ENCODE peak calls at places on chromosomes 12 and 14, in ten cellular contexts. W is fibroblast of lung, R is lower leg skin, X is AG04449, F is A673, L is psoas muscle, M is neural progenitor cell, E is cardiac muscle cell, U is nephron progenitor cell, O is omental fat pad. Q is an unnamed sample.

GRCh38 chr14:51328942-51329350 is 88.9 kb downstream of the TMX1 start:
- DNase-seq in L (no peak), F (no peak), E (no peak), M (no peak), R (no peak), O (no peak), X (no peak), W (peak), U (no peak), Q (no peak)

GRCh38 chr12:116783503-116784237 is 45.6 kb downstream of the RNFT2 start:
- DNase-seq in F (no peak), L (no peak), X (no peak), M (no peak), R (no peak), U (no peak), W (no peak), O (no peak), E (no peak), Q (no peak)

GRCh38 chr12:121404734-121405133 is 4.8 kb downstream of the RNF34 start:
- DNase-seq in F (peak), R (no peak), L (no peak), W (no peak), E (peak), U (no peak), X (no peak), M (no peak), O (no peak), Q (no peak)

GRCh38 chr14:51093371-51094281 is 1.3 kb downstream of the TRIM9 start:
- DNase-seq in F (peak), M (peak), E (peak), R (peak), O (no peak), U (peak), X (no peak), W (peak), L (no peak), Q (no peak)

GRCh38 chr12:123102781-123103503 is 47.9 kb downstream of the PITPNM2 start:
- DNase-seq in L (no peak), R (no peak), W (no peak), M (no peak), X (no peak), F (no peak), O (no peak), E (no peak), U (no peak), Q (no peak)

GRCh38 chr12:12194206-12194605 is 72.6 kb downstream of the LRP6 start:
- DNase-seq in E (no peak), F (peak), W (peak), R (no peak), X (no peak), O (no peak), M (no peak), U (no peak), L (no peak), Q (no peak)

GRCh38 chr14:67447033-67447381 is 35.0 kb upstream of the PLEK2 start:
- DNase-seq in E (no peak), R (no peak), O (no peak), U (no peak), M (no peak), X (no peak), W (no peak), F (no peak), L (no peak), Q (no peak)

GRCh38 chr12:94636462-94637085 is 13.8 kb downstream of the TMCC3 start:
- DNase-seq in O (no peak), E (no peak), W (no peak), L (peak), F (no peak), U (peak), R (no peak), X (no peak), M (no peak), Q (no peak)

GRCh38 chr12:66428261-66428660 is 126.0 kb downstream of the HELB start:
- DNase-seq in O (no peak), X (no peak), R (no peak), L (no peak), F (no peak), W (no peak), U (no peak), E (no peak), M (no peak), Q (no peak)

GRCh38 chr12:43347026-43347425 is 205.0 kb downstream of the ADAMTS20 start:
- DNase-seq in E (no peak), O (no peak), R (no peak), L (no peak), F (no peak), U (no peak), X (no peak), W (no peak), M (no peak), Q (no peak)

GRCh38 chr12:104585448-104586055 is 128.8 kb downstream of the CHST11 start:
- DNase-seq in X (no peak), M (no peak), R (no peak), O (no peak), E (no peak), F (no peak), L (no peak), U (no peak), W (no peak), Q (no peak)

GRCh38 chr12:58302487-58303011 is 361.2 kb downstream of the ATP23 start:
- DNase-seq in U (no peak), X (no peak), E (no peak), R (no peak), L (no peak), W (no peak), M (no peak), F (no peak), O (no peak), Q (no peak)

GRCh38 chr14:99554184-99554583 is 49.8 kb downstream of the CCDC85C start:
- DNase-seq in E (no peak), W (no peak), R (no peak), L (no peak), F (no peak), O (no peak), U (no peak), X (no peak), M (no peak), Q (no peak)

GRCh38 chr12:15435597-15435996 is 113.3 kb downstream of the PTPRO start:
- DNase-seq in X (no peak), M (no peak), F (peak), O (no peak), W (peak), U (no peak), L (no peak), E (peak), R (no peak), Q (no peak)

GRCh38 chr12:104825408-104825807 is 132.7 kb downstream of the SLC41A2 start:
- DNase-seq in U (no peak), X (no peak), R (no peak), E (no peak), L (no peak), W (no peak), F (peak), O (no peak), M (peak), Q (no peak)

GRCh38 chr14:94474581-94475031 is 1.4 kb downstream of the SERPINA9 start:
- DNase-seq in E (no peak), F (peak), U (no peak), M (peak), R (peak), O (no peak), L (no peak), X (no peak), W (peak), Q (no peak)

GRCh38 chr14:44162197-44162596 is 344.9 kb downstream of the FSCB start:
- DNase-seq in M (no peak), U (no peak), R (no peak), O (no peak), X (no peak), W (no peak), F (no peak), E (no peak), L (no peak), Q (no peak)

GRCh38 chr14:105528197-105528858 is 1.9 kb downstream of the TMEM121 start:
- DNase-seq in E (peak), M (peak), F (peak), W (peak), X (no peak), U (peak), L (peak), R (peak), O (peak), Q (peak)

GRCh38 chr12:79367016-79367575 is 323.7 kb downstream of the PAWR start:
- DNase-seq in X (no peak), O (no peak), W (no peak), U (no peak), M (no peak), L (no peak), R (no peak), F (no peak), E (no peak), Q (no peak)

GRCh38 chr12:95653761-95654546 is 102.7 kb upstream of the USP44 start:
- DNase-seq in O (no peak), R (no peak), F (no peak), U (no peak), M (peak), X (peak), L (no peak), W (peak), E (peak), Q (no peak)

GRCh38 chr12:47940773-47941474 is 22.5 kb upstream of the TMEM106C start:
- DNase-seq in L (no peak), X (no peak), W (no peak), M (no peak), O (no peak), R (peak), U (no peak), F (no peak), E (no peak), Q (no peak)

GRCh38 chr14:35401853-35402252 is 2.7 kb downstream of the NFKBIA start:
- DNase-seq in R (no peak), W (no peak), E (no peak), M (no peak), U (no peak), L (peak), X (no peak), O (no peak), F (no peak), Q (no peak)

GRCh38 chr12:82937151-82937550 is 250.4 kb downstream of the TMTC2 start:
- DNase-seq in O (no peak), M (no peak), L (no peak), W (peak), F (no peak), U (no peak), X (no peak), E (no peak), R (no peak), Q (no peak)

GRCh38 chr14:60275932-60276331 is 26.9 kb downstream of the PPM1A start:
- DNase-seq in W (peak), O (no peak), X (no peak), F (no peak), U (no peak), R (no peak), L (no peak), E (no peak), M (no peak), Q (no peak)

GRCh38 chr14:68426661-68427549 is 366.0 kb downstream of the ZFP36L1 start:
- DNase-seq in O (no peak), E (no peak), W (no peak), R (no peak), L (no peak), U (no peak), M (no peak), X (no peak), F (no peak), Q (no peak)

GRCh38 chr14:58239259-58240210 is 5.1 kb upstream of the PSMA3 start:
- DNase-seq in R (peak), O (peak), W (peak), F (peak), M (peak), U (peak), X (no peak), L (peak), E (peak), Q (peak)

GRCh38 chr12:59425798-59426197 is 170.0 kb upstream of the SLC16A7 start:
- DNase-seq in E (no peak), U (no peak), O (no peak), F (peak), L (no peak), M (no peak), W (no peak), X (no peak), R (no peak), Q (no peak)

GRCh38 chr14:68148276-68148675 is 328.7 kb downstream of the RAD51B start:
- DNase-seq in O (no peak), R (no peak), W (peak), L (no peak), F (no peak), M (no peak), X (no peak), E (no peak), U (no peak), Q (no peak)

GRCh38 chr12:107163413-107163812 is 70.1 kb upstream of the CRY1 start:
- DNase-seq in M (no peak), W (no peak), L (no peak), U (no peak), X (no peak), O (no peak), R (no peak), F (no peak), E (no peak), Q (no peak)

GRCh38 chr12:571795-572531 is 91.3 kb downstream of the NINJ2 start:
- DNase-seq in U (no peak), R (peak), L (peak), M (no peak), X (no peak), O (no peak), W (no peak), F (no peak), E (no peak), Q (no peak)

GRCh38 chr12:105102673-105103072 is 4.9 kb upstream of the WASHC4 start:
- DNase-seq in W (no peak), X (no peak), O (no peak), F (no peak), U (no peak), L (no peak), E (no peak), M (no peak), R (no peak), Q (no peak)

GRCh38 chr12:44876554-44877275 is 600 bp upstream of the NELL2 start:
- DNase-seq in F (peak), L (peak), W (peak), U (peak), E (peak), O (peak), R (no peak), X (no peak), M (peak), Q (no peak)

GRCh38 chr12:21891763-21892217 is 49.4 kb downstream of the ABCC9 start:
- DNase-seq in L (peak), M (no peak), U (no peak), O (no peak), R (peak), E (no peak), W (no peak), F (no peak), X (no peak), Q (no peak)

GRCh38 chr12:120960657-120961056 is 17.7 kb upstream of the HNF1A start:
- DNase-seq in W (no peak), X (no peak), L (no peak), M (no peak), E (no peak), R (no peak), U (no peak), F (no peak), O (no peak), Q (no peak)

GRCh38 chr12:131230340-131231099 is 276.8 kb downstream of the ADGRD1 start:
- DNase-seq in U (no peak), L (no peak), X (no peak), M (peak), F (no peak), E (no peak), W (no peak), R (no peak), O (no peak), Q (no peak)

GRCh38 chr14:36520601-36521525 is 831 bp upstream of the NKX2-1 start:
- DNase-seq in O (no peak), X (no peak), M (peak), U (peak), W (no peak), L (no peak), F (no peak), R (no peak), E (peak), Q (peak)
- TF ChIP-seq CTCF in O (no peak), X (peak), M (peak), U (peak), W (peak), L (no peak), F (no peak), R (no peak), E (peak), Q (peak)

DNA sequence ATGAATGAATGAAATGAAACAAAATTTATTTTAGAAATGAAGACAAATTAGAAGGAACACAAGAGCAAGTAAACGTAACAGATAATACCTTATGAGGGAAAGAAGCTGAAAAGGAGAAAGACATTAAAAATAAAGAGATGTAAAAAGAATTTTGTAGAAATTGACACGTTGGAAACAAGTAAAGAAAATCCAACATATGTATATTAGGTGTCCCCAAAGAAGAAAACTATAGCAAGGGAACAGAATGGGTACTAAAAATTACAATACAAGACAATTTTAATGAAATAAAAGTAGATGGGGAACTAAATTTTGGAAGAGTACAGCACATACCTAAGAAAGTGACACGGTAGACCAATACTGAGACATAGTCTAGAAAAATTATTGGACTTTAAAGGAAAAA is 16.7 kb downstream of the DNM1L start:
- DNase-seq in F (no peak), W (no peak), L (no peak), O (no peak), M (no peak), R (no peak), X (no peak), E (no peak), U (no peak), Q (no peak)
- TF ChIP-seq CTCF in F (no peak), W (no peak), L (no peak), O (no peak), M (no peak), R (no peak), X (no peak), E (no peak), U (no peak), Q (no peak)

GRCh38 chr14:23539867-23540469 is 11.6 kb downstream of the ZFHX2 start:
- DNase-seq in M (no peak), R (no peak), L (no peak), U (no peak), E (no peak), X (no peak), F (no peak), W (no peak), O (no peak), Q (no peak)
- TF ChIP-seq CTCF in M (no peak), R (no peak), L (no peak), U (no peak), E (no peak), X (no peak), F (no peak), W (no peak), O (no peak), Q (peak)

GRCh38 chr14:79645753-79646362 is 565.4 kb downstream of the DIO2 start:
- DNase-seq in M (no peak), F (no peak), U (no peak), O (no peak), W (no peak), R (no peak), L (no peak), X (no peak), E (no peak), Q (no peak)
- TF ChIP-seq CTCF in M (no peak), F (no peak), U (no peak), O (no peak), W (no peak), R (no peak), L (no peak), X (no peak), E (no peak), Q (no peak)

GRCh38 chr14:89899917-89900680 is 54.4 kb downstream of the EFCAB11 start:
- DNase-seq in L (no peak), X (no peak), R (no peak), M (peak), E (peak), F (peak), U (no peak), W (no peak), O (no peak), Q (no peak)
- TF ChIP-seq CTCF in L (peak), X (peak), R (no peak), M (peak), E (peak), F (peak), U (peak), W (peak), O (no peak), Q (peak)

GRCh38 chr14:88129306-88130056 is 124.5 kb downstream of the GPR65 start:
- DNase-seq in X (peak), F (peak), L (no peak), U (no peak), O (no peak), R (no peak), E (peak), M (no peak), W (peak), Q (no peak)
- TF ChIP-seq CTCF in X (no peak), F (peak), L (no peak), U (no peak), O (no peak), R (no peak), E (peak), M (no peak), W (peak), Q (no peak)

GRCh38 chr14:70585221-70585620 is 15.2 kb downstream of the MED6 start:
- DNase-seq in W (no peak), R (no peak), X (no peak), O (no peak), M (peak), F (peak), L (no peak), E (no peak), U (no peak), Q (no peak)
- TF ChIP-seq CTCF in W (no peak), R (no peak), X (peak), O (no peak), M (no peak), F (peak), L (no peak), E (no peak), U (no peak), Q (peak)

GRCh38 chr14:76053576-76054369 is 68.2 kb downstream of the IFT43 start:
- DNase-seq in L (no peak), M (no peak), E (no peak), F (no peak), W (no peak), R (no peak), X (no peak), O (no peak), U (no peak), Q (no peak)

GRCh38 chr14:76055330-76055729 is 69.8 kb downstream of the IFT43 start:
- DNase-seq in F (no peak), R (no peak), U (no peak), W (no peak), L (no peak), E (no peak), M (no peak), X (no peak), O (no peak), Q (no peak)

GRCh38 chr14:76050250-76050649 is 64.7 kb downstream of the IFT43 start:
- DNase-seq in L (no peak), O (no peak), W (no peak), U (no peak), M (no peak), F (no peak), X (no peak), R (no peak), E (no peak), Q (no peak)

GRCh38 chr14:76051717-76052459 is 66.3 kb downstream of the IFT43 start:
- DNase-seq in L (no peak), O (no peak), W (no peak), R (no peak), M (no peak), U (no peak), F (no peak), E (no peak), X (no peak), Q (no peak)

DNA sequence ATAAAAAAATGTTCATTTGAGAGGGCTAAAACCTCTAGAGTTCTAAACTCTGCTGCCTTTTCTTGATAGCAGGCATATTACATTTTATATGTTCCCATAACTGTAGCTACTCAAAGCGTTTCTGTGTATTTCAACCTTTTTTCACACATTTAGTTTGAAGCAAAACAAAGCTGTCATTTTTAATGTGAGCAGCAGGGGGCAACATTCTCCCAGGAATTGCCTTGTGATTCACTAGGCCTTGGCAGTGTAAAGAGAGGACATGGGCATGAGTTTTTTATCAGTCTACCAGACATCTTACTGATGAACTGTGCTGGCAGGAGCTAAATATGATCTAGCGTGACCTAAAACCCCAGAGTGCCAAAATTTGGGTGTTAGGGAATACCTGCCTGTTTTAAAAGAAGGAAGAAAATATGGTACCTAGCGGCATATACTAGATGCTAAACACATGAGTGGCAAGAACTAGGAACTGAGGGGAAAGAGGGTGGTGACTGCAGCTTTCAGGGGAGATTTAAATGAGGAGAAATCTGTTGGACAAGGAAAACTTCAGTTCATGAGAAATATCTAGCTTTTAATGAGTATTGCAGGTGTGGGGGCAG is 65.3 kb downstream of the IFT43 start:
- DNase-seq in W (peak), O (no peak), R (no peak), E (peak), M (peak), F (peak), X (peak), L (no peak), U (peak), Q (no peak)
- TF ChIP-seq CTCF in W (peak), O (no peak), R (no peak), E (peak), M (peak), F (peak), X (peak), L (peak), U (peak), Q (peak)

GRCh38 chr12:9636807-9637206 is 29.1 kb upstream of the KLRB1 start:
- DNase-seq in W (no peak), E (no peak), R (no peak), U (no peak), L (no peak), F (peak), M (no peak), O (no peak), X (no peak), Q (no peak)
- TF ChIP-seq CTCF in W (no peak), E (no peak), R (no peak), U (no peak), L (no peak), F (peak), M (peak), O (no peak), X (no peak), Q (no peak)

Q was measured in osteocyte.